ENCODE peak calls at places on chromosome 22, in ten cellular contexts. K is pancreas, U is heart left ventricle, O is lower lobe of right lung, N is endothelial cell, J is kidney, R is psoas muscle, I is choroid plexus epithelial cell, X is astrocyte of the spinal cord, T is PC-3. H is an unnamed sample.

GRCh38 chr22:29733362-29734322 is 13.8 kb downstream of the CABP7 start:
- DNase-seq in K (peak), U (no peak), O (no peak), N (no peak), J (no peak), R (peak), I (no peak), X (no peak), T (no peak), H (no peak)

GRCh38 chr22:50544078-50544745 is 1.5 kb upstream of the KLHDC7B start:
- DNase-seq in K (peak), U (peak), O (peak), N (peak), J (peak), R (peak), I (peak), X (peak), T (no peak), H (peak)

GRCh38 chr22:31119026-31119717 is 3.6 kb upstream of the INPP5J start:
- DNase-seq in K (no peak), U (peak), O (no peak), N (no peak), J (no peak), R (no peak), I (no peak), X (no peak), T (no peak), H (no peak)

GRCh38 chr22:49373801-49374226 is 453.9 kb downstream of the BRD1 start:
- DNase-seq in K (no peak), U (no peak), O (no peak), N (peak), J (peak), R (no peak), I (no peak), X (no peak), T (no peak), H (no peak)

GRCh38 chr22:26970809-26971394 is 313.5 kb downstream of the MIAT start:
- DNase-seq in K (no peak), U (no peak), O (no peak), N (no peak), J (no peak), R (no peak), I (no peak), X (no peak), T (no peak), H (no peak)

GRCh38 chr22:33357894-33358440 is 299.8 kb upstream of the SYN3 start:
- DNase-seq in K (no peak), U (no peak), O (no peak), N (no peak), J (no peak), R (no peak), I (no peak), X (no peak), T (no peak), H (no peak)

GRCh38 chr22:50221410-50222300 is 20.8 kb downstream of the SELENOO start:
- DNase-seq in K (no peak), U (no peak), O (peak), N (no peak), J (no peak), R (no peak), I (no peak), X (no peak), T (no peak), H (no peak)

GRCh38 chr22:46833228-46833627 is 70.8 kb downstream of the TBC1D22A start:
- DNase-seq in K (peak), U (no peak), O (no peak), N (peak), J (no peak), R (no peak), I (peak), X (peak), T (no peak), H (peak)

GRCh38 chr22:21972293-21972779 is 10.3 kb downstream of the TOP3B start:
- DNase-seq in K (no peak), U (no peak), O (no peak), N (peak), J (no peak), R (peak), I (peak), X (peak), T (peak), H (peak)

DNA sequence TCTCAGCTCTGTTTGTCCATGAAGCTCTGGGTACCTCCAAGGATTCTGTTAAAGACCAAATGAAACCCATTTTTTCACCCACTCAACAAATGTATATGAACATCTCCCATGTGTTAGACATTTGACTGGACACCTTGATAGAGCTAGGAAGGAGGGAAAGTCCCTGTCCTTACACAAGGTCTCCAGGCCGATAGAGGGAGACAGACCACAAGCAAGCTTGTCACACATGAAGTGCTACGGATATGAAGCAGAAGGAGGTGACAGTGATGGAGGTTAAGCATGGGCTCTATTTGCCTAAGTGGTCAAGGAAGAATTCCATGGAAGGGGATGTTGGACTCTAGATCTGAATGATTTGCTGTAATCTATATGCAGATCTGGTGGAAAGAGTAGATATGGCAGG is 138.5 kb downstream of the MYO18B start:
- DNase-seq in K (no peak), U (no peak), O (no peak), N (no peak), J (no peak), R (no peak), I (no peak), X (no peak), T (no peak), H (no peak)
- TF ChIP-seq CTCF in K (no peak), U (no peak), O (no peak), N (no peak), J (no peak), R (no peak), I (no peak), X (no peak), T (no peak), H (no peak)

DNA sequence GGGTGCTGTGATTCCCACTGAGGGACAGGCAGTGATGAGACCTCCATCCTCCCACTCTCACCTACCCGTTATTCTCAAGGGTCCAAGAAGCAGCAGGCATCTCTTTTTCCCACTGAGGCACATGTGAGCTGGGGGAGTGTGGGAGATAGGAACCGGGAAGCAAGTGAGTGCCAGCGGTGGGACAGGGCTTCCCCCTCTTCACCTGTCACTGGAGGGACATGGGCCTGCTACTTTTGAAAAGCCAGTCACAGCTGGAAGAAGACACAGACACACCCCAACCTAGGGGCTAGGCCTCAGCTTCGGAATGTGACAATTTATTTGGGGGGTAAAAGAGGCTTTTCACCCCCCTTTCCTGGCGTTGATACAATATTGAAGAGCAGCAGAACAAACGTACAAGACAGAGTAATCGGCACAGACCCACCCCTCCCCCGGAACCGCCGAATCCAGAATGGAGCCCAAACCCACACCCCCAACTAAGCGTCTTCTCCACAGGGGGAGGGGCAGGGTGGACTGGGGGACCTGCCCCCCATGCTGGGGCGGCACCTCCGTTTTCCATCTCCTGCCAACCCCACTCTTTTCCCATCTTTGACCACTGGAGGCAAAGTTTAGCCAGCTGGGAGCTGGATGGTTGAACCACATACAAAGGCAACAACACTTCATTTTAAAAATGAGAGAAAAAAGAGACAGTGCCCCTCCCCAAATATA is 10.7 kb downstream of the CBX6 start:
- DNase-seq in K (peak), U (no peak), O (no peak), N (no peak), J (no peak), R (no peak), I (no peak), X (no peak), T (no peak), H (peak)
- TF ChIP-seq CTCF in K (no peak), U (no peak), O (no peak), N (no peak), J (no peak), R (no peak), I (peak), X (no peak), T (peak), H (peak)

GRCh38 chr22:41596776-41597634 is 7.4 kb upstream of the PMM1 start:
- DNase-seq in K (peak), U (peak), O (peak), N (peak), J (peak), R (peak), I (peak), X (peak), T (peak), H (peak)

GRCh38 chr22:41598081-41598480 is 8.4 kb upstream of the PMM1 start:
- DNase-seq in K (peak), U (no peak), O (no peak), N (no peak), J (peak), R (no peak), I (peak), X (peak), T (peak), H (peak)

GRCh38 chr22:41598891-41599635 is 9.4 kb upstream of the PMM1 start:
- DNase-seq in K (no peak), U (no peak), O (no peak), N (no peak), J (peak), R (no peak), I (no peak), X (no peak), T (no peak), H (no peak)

GRCh38 chr22:41595703-41596102 is 6.1 kb upstream of the PMM1 start:
- DNase-seq in K (no peak), U (no peak), O (no peak), N (no peak), J (peak), R (no peak), I (no peak), X (no peak), T (no peak), H (no peak)

DNA sequence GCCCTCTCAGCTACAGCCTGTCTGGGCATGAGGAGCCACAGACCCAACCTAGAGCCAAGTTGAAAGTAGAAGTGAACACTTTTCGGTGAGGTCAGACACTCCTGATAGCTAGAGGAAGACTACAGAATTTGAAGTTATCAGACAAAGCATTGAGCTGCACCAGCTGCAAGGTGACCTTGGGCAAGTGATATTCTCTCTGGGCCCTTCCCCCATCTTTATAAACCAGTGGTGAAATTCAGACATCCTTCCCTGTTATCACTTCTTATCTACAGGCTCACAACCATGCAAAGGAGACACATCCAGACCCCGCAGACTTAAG is 8.0 kb upstream of the PMM1 start:
- DNase-seq in K (no peak), U (no peak), O (no peak), N (no peak), J (peak), R (no peak), I (no peak), X (no peak), T (no peak), H (no peak)
- TF ChIP-seq CTCF in K (no peak), U (no peak), O (no peak), N (no peak), J (no peak), R (no peak), I (no peak), X (no peak), T (peak), H (no peak)

DNA sequence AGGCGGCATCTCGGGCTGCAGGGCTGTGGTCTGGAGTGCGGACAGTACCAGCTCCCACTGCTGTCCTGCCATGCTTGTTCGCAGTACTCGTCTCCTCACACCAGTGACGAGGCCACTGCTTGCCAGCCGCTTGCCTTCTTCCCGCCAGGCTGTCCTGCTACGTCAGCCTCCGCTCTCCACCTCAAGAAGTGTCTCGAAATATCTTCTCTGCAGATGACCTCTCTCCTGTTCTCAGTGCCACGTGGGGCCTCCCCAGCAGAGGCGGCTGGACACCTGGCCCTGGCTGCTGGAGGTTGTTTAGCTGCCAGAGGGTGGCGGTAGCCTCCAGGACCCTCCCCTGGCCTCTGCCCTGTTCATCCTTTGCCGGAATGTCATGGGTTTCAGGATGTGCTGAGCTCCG is 3.1 kb upstream of the CCDC188 start:
- DNase-seq in K (no peak), U (no peak), O (no peak), N (no peak), J (no peak), R (no peak), I (peak), X (no peak), T (no peak), H (no peak)
- TF ChIP-seq CTCF in K (no peak), U (no peak), O (no peak), N (no peak), J (no peak), R (no peak), I (peak), X (peak), T (peak), H (no peak)

GRCh38 chr22:28730146-28730545 is 11.5 kb downstream of the CHEK2 start:
- DNase-seq in K (no peak), U (no peak), O (no peak), N (no peak), J (no peak), R (no peak), I (no peak), X (no peak), T (no peak), H (no peak)
- TF ChIP-seq CTCF in K (no peak), U (no peak), O (no peak), N (no peak), J (no peak), R (no peak), I (no peak), X (no peak), T (no peak), H (no peak)

GRCh38 chr22:24107668-24108067 is 73.6 kb upstream of the SUSD2 start:
- DNase-seq in K (no peak), U (peak), O (peak), N (no peak), J (peak), R (peak), I (peak), X (peak), T (peak), H (peak)

GRCh38 chr22:24109649-24110048 is 71.6 kb upstream of the SUSD2 start:
- DNase-seq in K (no peak), U (no peak), O (no peak), N (no peak), J (no peak), R (no peak), I (no peak), X (no peak), T (no peak), H (no peak)

GRCh38 chr22:24105018-24105360 is 76.3 kb upstream of the SUSD2 start:
- DNase-seq in K (no peak), U (no peak), O (peak), N (no peak), J (peak), R (no peak), I (no peak), X (no peak), T (no peak), H (peak)

GRCh38 chr22:24105661-24106060 is 75.6 kb upstream of the SUSD2 start:
- DNase-seq in K (no peak), U (no peak), O (peak), N (no peak), J (no peak), R (no peak), I (no peak), X (no peak), T (no peak), H (no peak)

DNA sequence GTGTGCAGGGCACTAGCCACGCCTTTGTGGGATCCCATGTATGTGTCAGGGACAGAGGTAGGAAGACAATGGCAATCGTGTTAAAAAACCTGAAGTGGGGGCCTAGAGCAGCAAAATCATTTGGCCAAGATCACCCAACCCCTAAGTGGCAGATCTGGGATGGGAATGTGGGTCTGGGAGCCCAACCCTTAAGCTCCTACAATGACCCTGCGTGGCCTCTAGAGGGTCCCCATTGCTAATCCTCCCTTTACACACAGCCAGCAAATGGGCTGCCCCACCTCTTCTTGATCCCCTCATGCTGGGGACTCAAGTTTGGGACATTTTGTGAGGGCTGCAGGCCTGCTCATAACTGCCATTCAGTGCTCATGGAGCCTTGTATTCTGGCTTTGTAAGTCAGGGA is 73.2 kb upstream of the SUSD2 start:
- DNase-seq in K (no peak), U (no peak), O (no peak), N (no peak), J (no peak), R (no peak), I (no peak), X (no peak), T (no peak), H (no peak)
- TF ChIP-seq CTCF in K (no peak), U (no peak), O (no peak), N (no peak), J (no peak), R (no peak), I (no peak), X (no peak), T (no peak), H (no peak)

DNA sequence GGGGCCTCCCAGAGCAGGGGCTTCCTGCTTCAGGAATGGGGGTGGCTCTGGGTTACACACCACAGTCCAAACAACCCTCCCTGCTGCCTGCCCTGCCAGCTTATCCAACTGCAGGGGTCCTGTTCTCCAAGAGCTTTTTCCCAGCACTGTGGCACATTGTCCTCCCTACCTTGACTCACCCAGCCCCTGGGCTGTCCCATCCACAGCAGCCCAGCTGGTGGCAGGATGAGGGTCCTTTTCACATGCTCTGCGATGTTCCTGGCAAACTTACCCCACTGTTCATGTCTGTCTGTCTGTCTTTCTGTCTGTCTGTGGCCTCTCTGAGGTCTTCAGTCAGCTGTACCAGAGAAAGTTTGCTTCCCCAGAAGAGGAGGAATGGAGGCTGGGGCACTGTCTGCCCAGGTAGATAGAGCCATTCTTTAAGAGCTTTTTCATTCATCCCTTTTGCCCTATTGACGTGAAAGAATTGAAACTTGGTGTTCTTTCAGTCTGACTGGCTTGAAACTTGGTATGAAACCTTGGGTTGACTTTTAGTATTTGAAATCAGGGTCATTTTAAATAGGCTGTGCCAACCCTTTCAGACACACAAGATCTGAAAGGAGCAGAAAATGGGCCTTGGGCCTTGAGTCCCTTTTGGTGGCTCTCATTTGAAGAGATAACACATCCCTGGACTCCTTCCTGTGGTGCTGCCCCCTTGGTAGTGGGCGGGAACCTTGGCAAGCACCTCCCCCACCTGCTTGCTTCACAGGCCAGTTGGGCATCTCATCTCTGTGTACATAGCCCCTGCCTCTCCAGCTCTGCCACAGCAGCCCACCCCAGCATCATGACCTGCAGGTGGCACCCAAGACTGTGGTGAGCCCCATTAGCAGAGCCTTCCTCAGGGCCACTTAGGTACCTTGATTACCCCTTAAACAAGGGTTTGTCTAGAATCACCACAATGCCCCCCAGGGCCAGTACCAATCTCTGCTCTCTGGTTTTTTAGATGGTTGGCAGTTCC is 74.6 kb upstream of the SUSD2 start:
- DNase-seq in K (no peak), U (no peak), O (peak), N (no peak), J (no peak), R (no peak), I (peak), X (no peak), T (no peak), H (no peak)
- TF ChIP-seq CTCF in K (no peak), U (no peak), O (peak), N (no peak), J (peak), R (peak), I (peak), X (peak), T (peak), H (no peak)

GRCh38 chr22:19713650-19714319 is 518 bp upstream of the SEPTIN5 start:
- DNase-seq in K (peak), U (no peak), O (no peak), N (no peak), J (no peak), R (peak), I (no peak), X (no peak), T (no peak), H (no peak)

GRCh38 chr22:19716041-19716828 is 1.9 kb downstream of the SEPTIN5 start:
- DNase-seq in K (no peak), U (peak), O (no peak), N (no peak), J (no peak), R (peak), I (no peak), X (no peak), T (no peak), H (no peak)

GRCh38 chr22:19714320-19715252 is at the start of gene SEPTIN5:
- DNase-seq in K (no peak), U (peak), O (no peak), N (no peak), J (no peak), R (peak), I (no peak), X (no peak), T (no peak), H (no peak)

GRCh38 chr22:19716829-19717105 is 2.5 kb downstream of the SEPTIN5 start:
- DNase-seq in K (no peak), U (no peak), O (no peak), N (no peak), J (no peak), R (peak), I (no peak), X (no peak), T (no peak), H (no peak)

DNA sequence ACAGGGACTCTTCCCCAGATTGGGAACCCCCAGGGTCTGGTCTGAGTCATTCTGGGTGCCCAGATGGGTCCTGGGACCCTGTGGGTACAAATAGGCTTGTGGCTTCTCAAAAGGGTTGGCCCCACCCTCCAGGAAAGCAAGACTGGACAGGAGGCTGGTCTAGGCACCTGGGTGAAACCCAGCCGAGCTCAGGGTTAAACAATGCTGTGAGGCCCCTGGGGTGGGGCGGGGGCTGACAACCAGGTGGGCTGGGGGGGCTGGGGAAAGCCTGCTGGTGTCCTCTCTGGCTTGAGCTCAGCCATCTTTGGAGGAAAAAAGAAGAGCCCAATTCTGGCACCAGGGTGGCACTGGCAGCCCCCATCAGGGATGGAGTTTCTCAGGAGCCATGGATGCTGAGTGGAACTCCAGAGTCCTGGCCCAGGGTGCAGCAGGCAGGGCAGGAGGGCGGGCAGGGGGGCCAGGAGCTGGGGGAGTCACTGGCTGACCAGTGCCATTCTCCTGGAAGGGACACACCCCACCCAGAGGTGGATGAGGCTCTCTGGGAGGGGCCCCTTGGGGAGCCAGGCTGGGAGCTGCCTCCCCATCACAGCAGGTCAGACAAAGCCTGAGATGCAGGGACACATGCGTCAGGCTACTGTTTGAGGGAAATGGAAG is 1.1 kb downstream of the SEPTIN5 start:
- DNase-seq in K (no peak), U (peak), O (no peak), N (no peak), J (no peak), R (peak), I (no peak), X (no peak), T (no peak), H (no peak)
- TF ChIP-seq CTCF in K (no peak), U (no peak), O (no peak), N (no peak), J (no peak), R (no peak), I (no peak), X (no peak), T (no peak), H (no peak)